ENCODE peak calls at places on chromosomes 7 and 10, in four cellular contexts. I is aorta; V is mesenchymal stem cell; O is naive thymus-derived CD4-positive, alpha-beta T cell. Y is an unnamed sample.

GRCh38 chr10:30098624-30099023 is 39.2 kb upstream of the JCAD start:
- DNase-seq in I (no peak), V (peak; percentile 24), O (no peak), Y (peak; percentile 63)

GRCh38 chr10:103582331-103583123 is 89.0 kb downstream of the NEURL1 start:
- DNase-seq in I (no peak), V (peak; percentile 4), O (no peak), Y (no peak)

GRCh38 chr7:141874787-141875186 is 33.5 kb upstream of the PRSS37 start:
- DNase-seq in I (no peak), V (no peak), O (no peak), Y (no peak)

GRCh38 chr7:144011458-144012230 is 11.5 kb downstream of the OR6B1 start:
- DNase-seq in I (no peak), V (peak; percentile 17), O (no peak), Y (no peak)

GRCh38 chr10:102280397-102281015 is 35.2 kb downstream of the GBF1 start:
- DNase-seq in I (no peak), V (peak; percentile 60), O (no peak), Y (no peak)

GRCh38 chr10:1347525-1347924 is 291.3 kb downstream of the WDR37 start:
- DNase-seq in I (no peak), V (no peak), O (no peak), Y (no peak)

GRCh38 chr10:30813872-30814471 is 184.4 kb upstream of the LYZL2 start:
- DNase-seq in I (no peak), V (peak; percentile 76), O (no peak), Y (no peak)

GRCh38 chr7:83947260-83947659 is 247.3 kb downstream of the SEMA3A start:
- DNase-seq in I (no peak), V (no peak), O (no peak), Y (no peak)

GRCh38 chr10:33697016-33697415 is 362.5 kb upstream of the NRP1 start:
- DNase-seq in I (no peak), V (no peak), O (no peak), Y (no peak)

GRCh38 chr10:126944191-126944590 is 39.0 kb downstream of the DOCK1 start:
- DNase-seq in I (no peak), V (no peak), O (no peak), Y (no peak)

GRCh38 chr10:103812004-103812403 is 43.4 kb downstream of the SH3PXD2A start:
- DNase-seq in I (peak; percentile 34), V (no peak), O (no peak), Y (no peak)

GRCh38 chr7:36764929-36765328 is 40.6 kb upstream of the AOAH start:
- DNase-seq in I (no peak), V (peak; percentile 2), O (no peak), Y (no peak)

GRCh38 chr10:30413996-30414576 is 19.9 kb upstream of the MAP3K8 start:
- DNase-seq in I (no peak), V (peak; percentile 77), O (peak; percentile 26), Y (no peak)

GRCh38 chr10:122642726-122643605 is 56.7 kb downstream of the C10orf120 start:
- DNase-seq in I (no peak), V (no peak), O (no peak), Y (no peak)

GRCh38 chr10:50375051-50375452 is 123.7 kb upstream of the ASAH2 start:
- DNase-seq in I (no peak), V (no peak), O (no peak), Y (no peak)

GRCh38 chr10:115136616-115137015 is 43.5 kb downstream of the ATRNL1 start:
- DNase-seq in I (no peak), V (no peak), O (no peak), Y (no peak)

GRCh38 chr7:4129481-4130122 is 552.5 kb upstream of the FOXK1 start:
- DNase-seq in I (peak; percentile 62), V (no peak), O (no peak), Y (no peak)

GRCh38 chr10:60901561-60902235 is 42.3 kb downstream of the RHOBTB1 start:
- DNase-seq in I (no peak), V (no peak), O (no peak), Y (no peak)

GRCh38 chr10:5887641-5888040 is 2.1 kb downstream of the ANKRD16 start:
- DNase-seq in I (no peak), V (no peak), O (no peak), Y (no peak)

GRCh38 chr10:126250527-126251310 is 137.6 kb downstream of the ADAM12 start:
- DNase-seq in I (no peak), V (peak; percentile 68), O (no peak), Y (no peak)

GRCh38 chr7:102279537-102280400 is 6.9 kb upstream of the SH2B2 start:
- DNase-seq in I (no peak), V (peak; percentile 76), O (peak; percentile 45), Y (no peak)

GRCh38 chr10:60733189-60733815 is 45.0 kb upstream of the CDK1 start:
- DNase-seq in I (peak; percentile 79), V (peak; percentile 35), O (peak; percentile 54), Y (no peak)

GRCh38 chr7:47195641-47196040 is 386.3 kb downstream of the TNS3 start:
- DNase-seq in I (no peak), V (no peak), O (no peak), Y (no peak)

GRCh38 chr7:22842973-22843372 is 20.3 kb upstream of the TOMM7 start:
- DNase-seq in I (no peak), V (no peak), O (no peak), Y (no peak)
- H3K27ac ChIP-seq in I (no peak overlapping the region), V (no peak overlapping the region), O (no peak overlapping the region), Y (no peak overlapping the region)

GRCh38 chr7:6700793-6701192 is 6.0 kb downstream of the ZNF12 start:
- DNase-seq in I (no peak), V (no peak), O (no peak), Y (no peak)
- H3K9me3 ChIP-seq in I (peaks cover 24% of the 10 kb centered on the region), V (peaks cover 85% of the 10 kb centered on the region), O (peaks cover 23% of the 10 kb centered on the region), Y (peaks cover 81% of the 10 kb centered on the region)

GRCh38 chr7:27176962-27177794 is 3.1 kb upstream of the HOXA10 start:
- DNase-seq in I (peak; percentile 57), V (no peak), O (no peak), Y (no peak)
- H3K27ac ChIP-seq in I (no peak overlapping the region), V (peak overlapping the region; percentile 71), O (no peak overlapping the region), Y (no peak overlapping the region)

GRCh38 chr7:63023182-63023787 is 975.4 kb upstream of the ZNF722 start:
- DNase-seq in I (no peak), V (no peak), O (no peak), Y (no peak)
- H3K9me3 ChIP-seq in I (peaks cover 3% of the 10 kb centered on the region), V (peaks cover 53% of the 10 kb centered on the region), O (no peaks in the 10 kb centered on the region), Y (peaks cover 37% of the 10 kb centered on the region)

DNA sequence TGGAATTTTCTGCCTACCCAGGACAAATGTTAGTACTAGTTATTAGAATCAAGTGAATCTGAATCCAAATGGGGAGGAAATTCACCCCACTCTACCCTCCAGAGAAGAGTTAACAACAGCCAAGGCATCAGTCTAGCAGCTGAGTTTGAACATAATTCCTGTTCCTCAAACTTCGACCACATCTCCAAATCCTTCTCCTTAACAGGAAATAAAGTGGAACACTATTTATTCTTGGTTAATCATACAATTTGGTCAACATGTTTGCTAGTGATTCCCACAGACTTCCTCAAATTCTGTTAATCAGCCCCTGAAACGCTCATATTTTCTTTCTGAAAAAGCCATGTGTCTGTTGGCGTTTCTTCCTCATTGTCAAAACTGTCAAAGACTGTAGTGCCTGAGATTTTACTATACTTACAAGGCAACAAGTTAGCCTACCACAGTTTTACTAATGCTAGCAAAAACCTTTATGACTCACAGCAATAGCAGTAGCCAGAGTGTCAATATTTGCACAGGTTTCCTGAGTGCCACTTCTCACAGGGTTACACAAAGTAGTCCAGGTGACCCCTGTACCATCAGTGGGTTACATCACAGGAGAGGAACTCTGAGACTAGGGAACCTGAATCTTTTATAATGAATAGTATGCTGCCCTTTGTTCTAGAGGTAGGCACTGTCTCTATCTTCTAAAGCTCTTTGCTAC is 202.9 kb downstream of the GRM3 start:
- DNase-seq in I (no peak), V (no peak), O (no peak), Y (no peak)
- H3K27ac ChIP-seq in I (no peak overlapping the region), V (no peak overlapping the region), O (no peak overlapping the region), Y (no peak overlapping the region)

GRCh38 chr7:14637968-14638367 is 264.6 kb downstream of the DGKB start:
- DNase-seq in I (no peak), V (no peak), O (no peak), Y (no peak)
- H3K9me3 ChIP-seq in I (no peaks in the 10 kb centered on the region), V (peaks cover 2% of the 10 kb centered on the region), O (no peaks in the 10 kb centered on the region), Y (no peaks in the 10 kb centered on the region)

GRCh38 chr10:52464725-52465124 is 150.6 kb downstream of the DKK1 start:
- DNase-seq in I (no peak), V (no peak), O (no peak), Y (no peak)

GRCh38 chr10:52465202-52465601 is 151.1 kb downstream of the DKK1 start:
- DNase-seq in I (no peak), V (no peak), O (no peak), Y (no peak)

GRCh38 chr10:52466464-52466863 is 152.4 kb downstream of the DKK1 start:
- DNase-seq in I (no peak), V (no peak), O (no peak), Y (no peak)

GRCh38 chr10:52459097-52459496 is 145.0 kb downstream of the DKK1 start:
- DNase-seq in I (no peak), V (no peak), O (no peak), Y (no peak)

GRCh38 chr10:52463831-52464230 is 149.8 kb downstream of the DKK1 start:
- DNase-seq in I (no peak), V (no peak), O (no peak), Y (no peak)
- H3K27ac ChIP-seq in I (no peak overlapping the region), V (no peak overlapping the region), O (no peak overlapping the region), Y (no peak overlapping the region)

GRCh38 chr10:108791030-108791429 is 1132.3 kb downstream of the XPNPEP1 start:
- DNase-seq in I (no peak), V (no peak), O (no peak), Y (no peak)
- H3K9me3 ChIP-seq in I (no peaks in the 10 kb centered on the region), V (no peaks in the 10 kb centered on the region), O (no peaks in the 10 kb centered on the region), Y (no peaks in the 10 kb centered on the region)

DNA sequence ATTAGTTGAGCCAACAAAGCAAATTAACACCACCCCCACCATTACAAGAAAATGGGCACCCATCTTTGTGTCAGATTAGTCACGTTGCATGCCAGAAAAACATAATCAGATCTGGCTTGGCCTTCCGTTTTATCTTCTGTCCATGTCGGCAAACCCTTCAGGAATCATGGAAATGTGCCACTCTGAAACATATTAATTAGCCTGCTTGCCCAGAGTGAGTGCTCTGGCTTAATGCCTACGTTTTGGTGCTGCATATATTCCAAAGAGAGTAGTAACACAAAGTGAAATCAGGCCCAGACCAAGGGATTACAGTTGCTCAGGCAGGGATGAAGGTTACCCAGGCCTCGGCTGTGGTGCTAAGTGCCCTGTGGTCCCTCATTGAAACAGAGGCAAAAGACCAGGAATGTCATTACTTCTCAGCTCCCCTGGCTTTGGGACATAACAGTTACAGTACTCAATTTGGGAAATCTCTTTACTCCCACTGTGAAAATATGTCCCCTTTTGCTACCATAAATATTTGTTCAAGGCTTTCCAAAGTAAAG is 154.0 kb upstream of the LSM8 start:
- DNase-seq in I (no peak), V (no peak), O (no peak), Y (no peak)
- H3K27ac ChIP-seq in I (no peak overlapping the region), V (no peak overlapping the region), O (no peak overlapping the region), Y (no peak overlapping the region)

GRCh38 chr10:37976880-37977203 is 395 bp upstream of the ZNF25 start:
- DNase-seq in I (no peak), V (no peak), O (no peak), Y (no peak)
- H3K9me3 ChIP-seq in I (no peaks in the 10 kb centered on the region), V (no peaks in the 10 kb centered on the region), O (no peaks in the 10 kb centered on the region), Y (no peaks in the 10 kb centered on the region)